ENCODE peak calls at places on chromosomes 2 and 18, in five cellular contexts. J, G, F, A and O are unnamed samples.

GRCh38 chr2:160646684-160647444 is 153.3 kb upstream of the RBMS1 start:
- DNase-seq in G (no peak), J (no peak), F (no peak), A (no peak), O (no peak)

GRCh38 chr2:134491796-134492441 is 226.9 kb downstream of the TMEM163 start:
- DNase-seq in F (no peak), A (no peak), G (peak; percentile 36), J (no peak), O (no peak)

GRCh38 chr2:201194097-201194496 is 11.2 kb downstream of the CASP10 start:
- DNase-seq in G (peak; percentile 68), F (no peak), A (no peak), J (no peak), O (no peak)

GRCh38 chr2:237072067-237072931 is 13.4 kb upstream of the COPS8 start:
- DNase-seq in A (peak; percentile 78), J (peak; percentile 4), F (peak; percentile 17), G (peak; percentile 60), O (peak; percentile 82)

GRCh38 chr2:217431577-217432269 is 571.1 kb downstream of the TNS1 start:
- DNase-seq in G (no peak), A (no peak), F (no peak), J (no peak), O (no peak)

GRCh38 chr18:11996190-11996754 is 15.0 kb downstream of the IMPA2 start:
- DNase-seq in F (no peak), G (no peak), A (no peak), J (no peak), O (no peak)

GRCh38 chr2:118642501-118642900 is 204.9 kb downstream of the EN1 start:
- DNase-seq in G (no peak), A (no peak), J (no peak), F (peak; percentile 20), O (no peak)

GRCh38 chr2:128268611-128269357 is 49.9 kb downstream of the HS6ST1 start:
- DNase-seq in J (no peak), F (no peak), A (no peak), G (no peak), O (no peak)

GRCh38 chr18:79598046-79598884 is 81.3 kb upstream of the CTDP1 start:
- DNase-seq in A (no peak), J (no peak), F (no peak), G (no peak), O (no peak)

GRCh38 chr2:43270930-43271615 is 44.7 kb upstream of the ZFP36L2 start:
- DNase-seq in J (no peak), A (no peak), G (peak; percentile 27), F (no peak), O (no peak)

GRCh38 chr2:183927367-183928355 is 670.7 kb upstream of the ZNF804A start:
- DNase-seq in A (no peak), J (no peak), G (no peak), F (peak; percentile 78), O (no peak)

GRCh38 chr2:29022455-29023128 is 41.5 kb downstream of the TOGARAM2 start:
- DNase-seq in F (peak; percentile 46), A (no peak), J (no peak), G (no peak), O (no peak)

GRCh38 chr2:45439788-45440773 is 171.0 kb downstream of the SRBD1 start:
- DNase-seq in F (no peak), J (no peak), G (peak; percentile 92), A (no peak), O (no peak)

GRCh38 chr2:218501665-218502064 is 66.5 kb downstream of the USP37 start:
- DNase-seq in A (no peak), J (no peak), F (peak; percentile 65), G (no peak), O (no peak)

GRCh38 chr2:66688951-66689350 is 254.0 kb downstream of the MEIS1 start:
- DNase-seq in F (no peak), J (no peak), A (no peak), G (no peak), O (no peak)

GRCh38 chr2:106859498-106859897 is 26.5 kb downstream of the ST6GAL2 start:
- DNase-seq in F (no peak), J (no peak), G (no peak), A (no peak), O (no peak)

GRCh38 chr2:30177861-30178465 is 31.2 kb downstream of the YPEL5 start:
- DNase-seq in G (no peak), F (no peak), A (no peak), J (no peak), O (no peak)

GRCh38 chr2:31335921-31336570 is 78.5 kb downstream of the XDH start:
- DNase-seq in J (no peak), A (peak; percentile 17), G (no peak), F (peak; percentile 93), O (no peak)

GRCh38 chr2:29983308-29983707 is 61.9 kb upstream of the ALK start:
- DNase-seq in F (no peak), A (no peak), G (no peak), J (no peak), O (no peak)

GRCh38 chr18:68402784-68403183 is 312.1 kb downstream of the TMX3 start:
- DNase-seq in A (no peak), F (no peak), G (no peak), J (no peak), O (no peak)

GRCh38 chr2:160051374-160051800 is 11.0 kb downstream of the PLA2R1 start:
- DNase-seq in G (no peak), J (no peak), A (no peak), F (peak; percentile 36), O (no peak)

GRCh38 chr18:79451237-79452125 is 55.8 kb downstream of the NFATC1 start:
- DNase-seq in F (no peak), A (no peak), J (no peak), G (no peak), O (no peak)